ENCODE peak calls at places on chromosome 20, in seven cellular contexts. N, U, B, R, D, H and L are unnamed samples.

GRCh38 chr20:52426856-52427255 is 235.3 kb upstream of the ZFP64 start:
- DNase-seq in N (no peak), U (no peak), B (no peak), R (no peak), D (no peak), H (no peak), L (no peak)

GRCh38 chr20:14431568-14431967 is 94.2 kb upstream of the FLRT3 start:
- DNase-seq in N (no peak), U (no peak), B (no peak), R (no peak), D (no peak), H (no peak), L (no peak)

GRCh38 chr20:61662946-61663460 is 402.7 kb downstream of the TAF4 start:
- DNase-seq in N (no peak), U (no peak), B (no peak), R (no peak), D (no peak), H (peak; percentile 66), L (no peak)

GRCh38 chr20:62159835-62160234 is 16.3 kb downstream of the SS18L1 start:
- DNase-seq in N (no peak), U (no peak), B (no peak), R (no peak), D (peak; percentile 86), H (no peak), L (no peak)

GRCh38 chr20:64104667-64105451 is 2.5 kb downstream of the NPBWR2 start:
- DNase-seq in N (peak; percentile 11), U (peak; percentile 13), B (peak; percentile 36), R (no peak), D (no peak), H (peak; percentile 65), L (peak; percentile 29)

GRCh38 chr20:63064745-63065711 is 58.3 kb upstream of the BHLHE23 start:
- DNase-seq in N (no peak), U (no peak), B (peak; percentile 25), R (no peak), D (no peak), H (peak; percentile 54), L (peak; percentile 61)

GRCh38 chr20:44581515-44581914 is 864 bp upstream of the PKIG start:
- DNase-seq in N (no peak), U (no peak), B (no peak), R (no peak), D (no peak), H (no peak), L (no peak)

GRCh38 chr20:8602389-8603116 is 466.3 kb upstream of the PLCB4 start:
- DNase-seq in N (no peak), U (no peak), B (no peak), R (no peak), D (no peak), H (no peak), L (no peak)

GRCh38 chr20:64057628-64058498 is 5.1 kb upstream of the TCEA2 start:
- DNase-seq in N (peak; percentile 79), U (peak; percentile 81), B (peak; percentile 92), R (peak; percentile 88), D (no peak), H (peak; percentile 95), L (peak; percentile 81)

GRCh38 chr20:5789827-5790226 is 39.6 kb downstream of the SHLD1 start:
- DNase-seq in N (no peak), U (no peak), B (no peak), R (no peak), D (no peak), H (no peak), L (no peak)

GRCh38 chr20:49561256-49561655 is 6.7 kb downstream of the PTGIS start:
- DNase-seq in N (no peak), U (no peak), B (no peak), R (no peak), D (no peak), H (no peak), L (no peak)

GRCh38 chr20:34322267-34323105 is 19.3 kb upstream of the AHCY start:
- DNase-seq in N (no peak), U (no peak), B (no peak), R (no peak), D (no peak), H (no peak), L (peak; percentile 5)

GRCh38 chr20:58515240-58516212 is at the start of gene APCDD1L:
- DNase-seq in N (no peak), U (no peak), B (no peak), R (no peak), D (no peak), H (no peak), L (peak; percentile 84)

GRCh38 chr20:11901127-11901526 is 16.6 kb upstream of the BTBD3 start:
- DNase-seq in N (no peak), U (no peak), B (no peak), R (no peak), D (no peak), H (no peak), L (no peak)

GRCh38 chr20:46289416-46289815 is 18.9 kb downstream of the CDH22 start:
- DNase-seq in N (no peak), U (no peak), B (no peak), R (no peak), D (no peak), H (no peak), L (no peak)

GRCh38 chr20:49700411-49701185 is 13.1 kb downstream of the B4GALT5 start:
- DNase-seq in N (no peak), U (no peak), B (no peak), R (no peak), D (peak; percentile 71), H (no peak), L (no peak)

GRCh38 chr20:32820000-32820697 is 395 bp downstream of the MAPRE1 start:
- DNase-seq in N (peak; percentile 81), U (peak; percentile 54), B (no peak), R (peak; percentile 74), D (peak; percentile 15), H (peak; percentile 96), L (no peak)

GRCh38 chr20:10553326-10553984 is 118.3 kb downstream of the SLX4IP start:
- DNase-seq in N (peak; percentile 82), U (peak; percentile 80), B (peak; percentile 80), R (peak; percentile 77), D (no peak), H (no peak), L (peak; percentile 88)

GRCh38 chr20:63567382-63568169 is 6.5 kb downstream of the HELZ2 start:
- DNase-seq in N (no peak), U (no peak), B (peak; percentile 87), R (no peak), D (no peak), H (peak; percentile 94), L (peak; percentile 78)

GRCh38 chr20:34579936-34580587 is 21.5 kb downstream of the MAP1LC3A start:
- DNase-seq in N (peak; percentile 0), U (no peak), B (peak; percentile 76), R (no peak), D (no peak), H (no peak), L (no peak)

GRCh38 chr20:38275815-38276550 is 15.4 kb upstream of the KIAA1755 start:
- DNase-seq in N (no peak), U (no peak), B (no peak), R (no peak), D (no peak), H (no peak), L (no peak)

GRCh38 chr20:20872420-20872819 is 160.0 kb upstream of the RALGAPA2 start:
- DNase-seq in N (no peak), U (no peak), B (no peak), R (no peak), D (no peak), H (no peak), L (no peak)

GRCh38 chr20:52446421-52447231 is 255.0 kb upstream of the ZFP64 start:
- DNase-seq in N (no peak), U (no peak), B (no peak), R (no peak), D (no peak), H (no peak), L (no peak)

DNA sequence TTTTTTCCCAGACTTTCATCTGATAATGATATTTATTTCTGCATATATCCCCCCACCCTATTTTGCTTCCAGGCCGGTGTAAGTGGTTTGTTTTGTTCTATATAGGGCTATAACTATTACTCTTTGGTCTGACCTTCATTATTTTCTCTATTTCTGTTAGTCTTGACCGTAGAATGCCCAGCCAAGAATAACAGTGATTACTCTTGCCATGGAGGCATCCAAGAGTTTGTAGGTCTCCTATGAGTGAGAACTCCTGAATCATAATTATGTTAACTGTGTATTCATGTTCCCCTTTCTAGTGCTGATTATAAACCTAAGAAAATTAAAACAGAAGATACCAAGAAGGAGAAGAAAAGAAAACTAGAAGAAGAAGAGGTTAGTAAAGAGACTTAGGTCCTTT is 52.2 kb downstream of the TOP1 start:
- DNase-seq in N (no peak), U (no peak), B (no peak), R (no peak), D (no peak), H (no peak), L (no peak)
- H3K36me3 ChIP-seq in N (no peaks in the 10 kb centered on the region), U (no peaks in the 10 kb centered on the region), B (no peaks in the 10 kb centered on the region), R (peaks cover 94% of the 10 kb centered on the region), D (peaks cover 86% of the 10 kb centered on the region), H (peaks cover 73% of the 10 kb centered on the region), L (no peaks in the 10 kb centered on the region)

GRCh38 chr20:36501367-36502006 is 39.8 kb upstream of the MYL9 start:
- DNase-seq in N (no peak), U (no peak), B (peak; percentile 23), R (no peak), D (no peak), H (no peak), L (no peak)
- H3K36me3 ChIP-seq in N (no peaks in the 10 kb centered on the region), U (no peaks in the 10 kb centered on the region), B (no peaks in the 10 kb centered on the region), R (peaks cover 100% of the 10 kb centered on the region), D (no peaks in the 10 kb centered on the region), H (peaks cover 88% of the 10 kb centered on the region), L (peaks cover 2% of the 10 kb centered on the region)

GRCh38 chr20:53993310-53993709 is 77.1 kb downstream of the BCAS1 start:
- DNase-seq in N (no peak), U (no peak), B (no peak), R (no peak), D (no peak), H (no peak), L (no peak)

GRCh38 chr20:53989401-53989800 is 81.0 kb downstream of the BCAS1 start:
- DNase-seq in N (no peak), U (no peak), B (no peak), R (no peak), D (no peak), H (no peak), L (no peak)

GRCh38 chr20:53990768-53991472 is 79.5 kb downstream of the BCAS1 start:
- DNase-seq in N (no peak), U (no peak), B (no peak), R (no peak), D (no peak), H (no peak), L (no peak)

GRCh38 chr20:53986037-53986436 is 84.4 kb downstream of the BCAS1 start:
- DNase-seq in N (no peak), U (no peak), B (no peak), R (no peak), D (no peak), H (no peak), L (no peak)

DNA sequence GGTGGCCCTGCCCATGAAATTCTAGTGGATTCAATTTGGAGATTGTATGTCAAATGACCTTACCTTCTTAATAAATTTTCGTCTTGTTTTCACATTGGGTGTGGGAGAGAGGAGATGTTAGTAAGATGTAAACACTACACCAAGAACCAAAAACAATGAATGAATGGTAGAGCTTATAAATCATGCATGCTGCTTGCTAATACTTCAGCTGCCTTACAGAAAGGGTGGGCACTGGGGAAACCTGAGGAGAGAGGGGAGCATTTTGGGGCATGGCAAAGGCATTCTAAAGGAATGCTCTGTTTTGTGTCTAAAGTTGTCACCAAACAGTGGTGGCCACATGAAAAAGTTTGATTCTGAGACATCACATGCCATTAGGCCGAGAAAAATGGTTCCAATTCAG is 80.4 kb downstream of the BCAS1 start:
- DNase-seq in N (no peak), U (no peak), B (no peak), R (no peak), D (no peak), H (no peak), L (no peak)
- H3K36me3 ChIP-seq in N (no peaks in the 10 kb centered on the region), U (no peaks in the 10 kb centered on the region), B (no peaks in the 10 kb centered on the region), R (no peaks in the 10 kb centered on the region), D (no peaks in the 10 kb centered on the region), H (no peaks in the 10 kb centered on the region), L (no peaks in the 10 kb centered on the region)

GRCh38 chr20:50929299-50930138 is 1.7 kb downstream of the ADNP start:
- DNase-seq in N (peak; percentile 97), U (peak; percentile 95), B (peak; percentile 97), R (peak; percentile 90), D (peak; percentile 96), H (peak; percentile 95), L (peak; percentile 93)
- H3K36me3 ChIP-seq in N (no peaks in the 10 kb centered on the region), U (no peaks in the 10 kb centered on the region), B (no peaks in the 10 kb centered on the region), R (peaks cover 47% of the 10 kb centered on the region), D (peaks cover 47% of the 10 kb centered on the region), H (peaks cover 11% of the 10 kb centered on the region), L (no peaks in the 10 kb centered on the region)